ENCODE peak calls at places on chromosomes 13 and 19, in six cellular contexts. One of them, this sample, is unnamed. For H3K36me3, the result is how much of the 10 kb centered on the place peaks cover.

GRCh38 chr13:107960301-107960700 is 255.0 kb downstream of the LIG4 start:
- DNase-seq in cardiac muscle cell: no peak
- DNase-seq in lower lobe of right lung: no peak
- DNase-seq in prostate gland: no peak
- DNase-seq in heart right ventricle: no peak
- DNase-seq in psoas muscle: no peak
- DNase-seq in this sample: no peak

GRCh38 chr13:104015646-104016396 is 949.6 kb upstream of the SLC10A2 start:
- DNase-seq in cardiac muscle cell: peak
- DNase-seq in lower lobe of right lung: no peak
- DNase-seq in psoas muscle: no peak
- DNase-seq in heart right ventricle: no peak
- DNase-seq in prostate gland: no peak
- DNase-seq in this sample: no peak

GRCh38 chr13:35164324-35164932 is 222.4 kb downstream of the NBEA start:
- DNase-seq in lower lobe of right lung: no peak
- DNase-seq in psoas muscle: no peak
- DNase-seq in cardiac muscle cell: peak
- DNase-seq in heart right ventricle: no peak
- DNase-seq in prostate gland: no peak
- DNase-seq in this sample: no peak

GRCh38 chr13:52686381-52686780 is 33.7 kb downstream of the SUGT1 start:
- DNase-seq in prostate gland: no peak
- DNase-seq in psoas muscle: no peak
- DNase-seq in cardiac muscle cell: no peak
- DNase-seq in heart right ventricle: no peak
- DNase-seq in lower lobe of right lung: no peak
- DNase-seq in this sample: no peak

GRCh38 chr19:53965091-53965490 is 2.4 kb downstream of the CACNG8 start:
- DNase-seq in psoas muscle: no peak
- DNase-seq in lower lobe of right lung: no peak
- DNase-seq in cardiac muscle cell: peak
- DNase-seq in heart right ventricle: no peak
- DNase-seq in prostate gland: no peak
- DNase-seq in this sample: no peak

GRCh38 chr13:32476021-32476731 is 48.2 kb upstream of the N4BP2L1 start:
- DNase-seq in lower lobe of right lung: no peak
- DNase-seq in cardiac muscle cell: no peak
- DNase-seq in psoas muscle: no peak
- DNase-seq in prostate gland: no peak
- DNase-seq in heart right ventricle: no peak
- DNase-seq in this sample: no peak

GRCh38 chr13:73835138-73835721 is 299.0 kb downstream of the KLF12 start:
- DNase-seq in heart right ventricle: no peak
- DNase-seq in cardiac muscle cell: peak
- DNase-seq in lower lobe of right lung: no peak
- DNase-seq in prostate gland: no peak
- DNase-seq in psoas muscle: no peak
- DNase-seq in this sample: no peak

GRCh38 chr19:18710986-18711751 is 27.7 kb downstream of the CRTC1 start:
- DNase-seq in prostate gland: no peak
- DNase-seq in heart right ventricle: peak
- DNase-seq in cardiac muscle cell: peak
- DNase-seq in psoas muscle: peak
- DNase-seq in lower lobe of right lung: no peak
- DNase-seq in this sample: no peak

GRCh38 chr13:99264053-99264452 is 5.9 kb upstream of the GPR18 start:
- DNase-seq in cardiac muscle cell: no peak
- DNase-seq in prostate gland: no peak
- DNase-seq in psoas muscle: no peak
- DNase-seq in heart right ventricle: no peak
- DNase-seq in lower lobe of right lung: no peak
- DNase-seq in this sample: no peak

DNA sequence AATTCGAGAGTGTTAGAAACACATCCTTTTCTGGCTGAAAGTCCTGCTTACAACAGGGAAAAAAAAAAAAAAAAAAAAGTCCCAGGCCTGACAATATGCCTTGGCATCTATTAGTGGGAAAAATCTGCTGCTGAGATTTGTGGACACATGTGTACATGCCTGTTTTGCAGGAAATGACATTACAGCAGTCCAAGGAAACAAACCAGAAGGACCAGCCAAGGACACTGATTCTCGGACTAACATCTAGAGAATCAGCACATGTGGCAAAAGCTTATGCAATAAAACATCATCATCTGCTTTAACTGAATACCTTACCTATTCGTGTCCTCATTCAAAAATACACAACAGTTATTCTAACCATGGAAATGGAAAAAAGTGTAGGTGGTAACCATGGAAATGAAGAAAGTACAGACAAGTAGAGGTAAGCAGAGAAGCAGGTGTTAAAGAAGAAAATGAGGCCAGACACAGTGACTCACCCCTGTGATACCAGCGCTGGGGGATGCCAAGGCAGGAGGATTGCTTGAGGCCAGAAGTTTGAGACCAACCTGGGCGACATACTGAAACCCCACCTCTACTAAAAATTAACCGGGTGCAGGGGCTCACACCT is 9.4 kb upstream of the DPY19L3 start:
- DNase-seq in heart right ventricle: no peak
- DNase-seq in psoas muscle: no peak
- DNase-seq in lower lobe of right lung: no peak
- DNase-seq in cardiac muscle cell: no peak
- DNase-seq in prostate gland: no peak
- DNase-seq in this sample: no peak
- H3K36me3 ChIP-seq in heart right ventricle: under half
- H3K36me3 ChIP-seq in psoas muscle: under half
- H3K36me3 ChIP-seq in lower lobe of right lung: under half
- H3K36me3 ChIP-seq in cardiac muscle cell: under half
- H3K36me3 ChIP-seq in prostate gland: under half
- H3K36me3 ChIP-seq in this sample: under half

GRCh38 chr13:41139296-41139966 is 6.8 kb upstream of the KBTBD6 start:
- DNase-seq in prostate gland: no peak
- DNase-seq in heart right ventricle: no peak
- DNase-seq in psoas muscle: no peak
- DNase-seq in cardiac muscle cell: no peak
- DNase-seq in lower lobe of right lung: no peak
- DNase-seq in this sample: no peak
- H3K4me3 ChIP-seq in prostate gland: no peak
- H3K4me3 ChIP-seq in heart right ventricle: no peak
- H3K4me3 ChIP-seq in psoas muscle: no peak
- H3K4me3 ChIP-seq in cardiac muscle cell: no peak
- H3K4me3 ChIP-seq in lower lobe of right lung: no peak
- H3K4me3 ChIP-seq in this sample: no peak

DNA sequence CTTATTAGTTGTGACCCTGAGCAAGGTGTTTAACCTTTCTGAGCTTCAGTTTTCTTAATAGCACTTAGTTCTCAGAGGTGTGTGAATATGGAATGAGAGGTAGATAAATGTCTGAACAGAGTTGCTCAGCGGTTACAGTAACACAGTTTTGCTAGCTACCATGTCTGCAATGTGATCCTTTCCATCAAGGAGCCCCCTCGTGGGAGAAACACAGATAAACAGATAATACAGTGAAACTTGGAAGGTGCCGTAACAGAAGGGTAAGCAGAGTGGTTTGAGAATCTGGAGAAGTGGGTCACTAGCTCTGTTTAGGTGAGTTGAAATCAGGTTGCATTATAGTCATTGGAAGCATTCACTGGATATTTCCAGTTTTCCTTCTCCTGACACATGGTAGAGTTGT is 38.9 kb downstream of the IRS2 start:
- DNase-seq in prostate gland: no peak
- DNase-seq in lower lobe of right lung: no peak
- DNase-seq in cardiac muscle cell: no peak
- DNase-seq in psoas muscle: no peak
- DNase-seq in heart right ventricle: no peak
- DNase-seq in this sample: no peak
- TF ChIP-seq CTCF in prostate gland: no peak
- TF ChIP-seq CTCF in lower lobe of right lung: no peak
- TF ChIP-seq CTCF in cardiac muscle cell: no peak
- TF ChIP-seq CTCF in psoas muscle: no peak
- TF ChIP-seq CTCF in heart right ventricle: no peak
- TF ChIP-seq CTCF in this sample: no peak

GRCh38 chr13:100667894-100668293 is 6.7 kb downstream of the TMTC4 start:
- DNase-seq in cardiac muscle cell: no peak
- DNase-seq in psoas muscle: no peak
- DNase-seq in heart right ventricle: no peak
- DNase-seq in prostate gland: no peak
- DNase-seq in lower lobe of right lung: no peak
- DNase-seq in this sample: no peak
- H3K36me3 ChIP-seq in cardiac muscle cell: under half
- H3K36me3 ChIP-seq in psoas muscle: under half
- H3K36me3 ChIP-seq in heart right ventricle: under half
- H3K36me3 ChIP-seq in prostate gland: under half
- H3K36me3 ChIP-seq in lower lobe of right lung: half or more
- H3K36me3 ChIP-seq in this sample: half or more

GRCh38 chr13:94706101-94706853 is 6.1 kb downstream of the SOX21 start:
- DNase-seq in lower lobe of right lung: no peak
- DNase-seq in cardiac muscle cell: no peak
- DNase-seq in psoas muscle: no peak
- DNase-seq in prostate gland: no peak
- DNase-seq in heart right ventricle: no peak
- DNase-seq in this sample: no peak

GRCh38 chr13:94708031-94708571 is 4.2 kb downstream of the SOX21 start:
- DNase-seq in cardiac muscle cell: no peak
- DNase-seq in heart right ventricle: no peak
- DNase-seq in psoas muscle: no peak
- DNase-seq in prostate gland: no peak
- DNase-seq in lower lobe of right lung: no peak
- DNase-seq in this sample: no peak

GRCh38 chr13:94706854-94707399 is 5.4 kb downstream of the SOX21 start:
- DNase-seq in heart right ventricle: no peak
- DNase-seq in prostate gland: no peak
- DNase-seq in cardiac muscle cell: no peak
- DNase-seq in lower lobe of right lung: no peak
- DNase-seq in psoas muscle: no peak
- DNase-seq in this sample: no peak

GRCh38 chr13:94708971-94709614 is 3.3 kb downstream of the SOX21 start:
- DNase-seq in heart right ventricle: no peak
- DNase-seq in psoas muscle: no peak
- DNase-seq in cardiac muscle cell: no peak
- DNase-seq in prostate gland: no peak
- DNase-seq in lower lobe of right lung: no peak
- DNase-seq in this sample: no peak

DNA sequence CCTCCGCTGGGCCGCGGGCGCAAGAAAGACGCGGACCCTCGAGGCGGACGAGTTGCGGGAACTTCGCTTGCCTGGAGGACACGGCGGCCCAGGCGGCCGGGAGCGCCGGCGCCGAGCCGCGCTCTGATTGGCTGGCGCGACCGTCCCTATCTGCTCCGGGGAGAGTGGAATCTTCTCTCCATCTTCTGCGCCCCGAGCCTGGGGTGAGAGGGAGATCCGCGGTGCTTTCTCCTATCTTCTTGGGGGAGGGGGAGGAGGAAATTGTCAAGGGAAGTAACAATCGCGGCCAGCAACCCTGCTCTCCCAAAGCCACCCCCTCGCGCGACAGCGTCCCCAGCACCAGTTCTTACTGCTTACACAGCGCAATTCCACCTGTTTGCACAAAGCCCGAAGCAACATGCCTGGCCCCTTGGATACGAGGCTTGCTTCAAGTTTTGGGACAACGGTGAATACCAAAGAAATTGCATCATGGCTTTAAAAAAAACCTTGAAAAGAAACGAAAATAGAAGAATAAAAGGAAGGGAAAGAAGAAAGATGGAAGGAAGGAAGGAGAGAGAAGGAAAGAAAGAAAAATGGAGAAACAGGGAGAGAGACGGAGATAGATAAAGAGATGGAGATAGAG is 4.8 kb downstream of the SOX21 start:
- DNase-seq in heart right ventricle: no peak
- DNase-seq in prostate gland: no peak
- DNase-seq in lower lobe of right lung: no peak
- DNase-seq in cardiac muscle cell: no peak
- DNase-seq in psoas muscle: no peak
- DNase-seq in this sample: peak
- H3K4me3 ChIP-seq in heart right ventricle: peak
- H3K4me3 ChIP-seq in prostate gland: peak
- H3K4me3 ChIP-seq in lower lobe of right lung: no peak
- H3K4me3 ChIP-seq in cardiac muscle cell: no peak
- H3K4me3 ChIP-seq in psoas muscle: peak
- H3K4me3 ChIP-seq in this sample: no peak

DNA sequence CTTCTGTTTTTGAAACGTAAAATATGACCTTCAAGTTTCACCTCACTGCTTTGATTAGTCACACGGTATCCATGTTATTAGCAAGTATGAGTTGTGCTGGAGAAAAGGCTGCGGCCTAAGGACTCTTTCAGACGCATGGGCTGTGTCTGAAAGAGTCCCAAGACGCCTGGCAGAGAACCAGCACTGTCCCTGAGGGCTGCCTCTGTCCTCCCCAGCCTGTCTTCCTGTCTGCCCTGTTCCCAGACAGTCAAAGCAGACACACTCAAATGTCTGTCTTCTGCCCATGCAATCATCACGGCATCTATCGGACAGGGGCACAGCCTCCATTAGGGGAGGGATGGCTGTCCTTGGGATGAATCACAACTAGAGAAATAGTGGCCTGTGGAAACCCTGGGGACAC is 65.5 kb downstream of the DPY19L3 start:
- DNase-seq in psoas muscle: no peak
- DNase-seq in cardiac muscle cell: no peak
- DNase-seq in prostate gland: no peak
- DNase-seq in lower lobe of right lung: no peak
- DNase-seq in heart right ventricle: peak
- DNase-seq in this sample: no peak
- TF ChIP-seq CTCF in psoas muscle: no peak
- TF ChIP-seq CTCF in cardiac muscle cell: no peak
- TF ChIP-seq CTCF in prostate gland: no peak
- TF ChIP-seq CTCF in lower lobe of right lung: no peak
- TF ChIP-seq CTCF in heart right ventricle: no peak
- TF ChIP-seq CTCF in this sample: no peak

This sample was measured in left lung.